ENCODE peak calls at places on chromosomes 2 and 18, in ten cellular contexts. One of them, this sample, is unnamed. For H3K9me3, the result is how much of the 10 kb centered on the place peaks cover.

GRCh38 chr18:10142496-10143160 is 228.8 kb downstream of the VAPA start:
- DNase-seq in Karpas-422: no peak
- DNase-seq in hepatocyte: no peak
- DNase-seq in endothelial cell of umbilical vein: peak
- DNase-seq in fibroblast of lung: peak
- DNase-seq in neural progenitor cell: no peak
- DNase-seq in A549: peak
- DNase-seq in PC-3: peak
- DNase-seq in mesenchymal stem cell: peak
- DNase-seq in IMR-90: peak
- DNase-seq in this sample: no peak

GRCh38 chr2:119692954-119693353 is 14.0 kb downstream of the TMEM177 start:
- DNase-seq in fibroblast of lung: no peak
- DNase-seq in neural progenitor cell: no peak
- DNase-seq in Karpas-422: no peak
- DNase-seq in A549: no peak
- DNase-seq in hepatocyte: no peak
- DNase-seq in mesenchymal stem cell: no peak
- DNase-seq in endothelial cell of umbilical vein: no peak
- DNase-seq in PC-3: no peak
- DNase-seq in IMR-90: no peak
- DNase-seq in this sample: no peak

GRCh38 chr18:74456409-74457042 is 582 bp downstream of the DIPK1C start:
- DNase-seq in PC-3: no peak
- DNase-seq in hepatocyte: no peak
- DNase-seq in IMR-90: no peak
- DNase-seq in mesenchymal stem cell: no peak
- DNase-seq in A549: no peak
- DNase-seq in fibroblast of lung: no peak
- DNase-seq in endothelial cell of umbilical vein: no peak
- DNase-seq in neural progenitor cell: peak
- DNase-seq in Karpas-422: no peak
- DNase-seq in this sample: no peak

GRCh38 chr2:128390256-128390990 is 71.8 kb upstream of the HS6ST1 start:
- DNase-seq in endothelial cell of umbilical vein: no peak
- DNase-seq in neural progenitor cell: no peak
- DNase-seq in PC-3: no peak
- DNase-seq in mesenchymal stem cell: no peak
- DNase-seq in IMR-90: no peak
- DNase-seq in A549: no peak
- DNase-seq in hepatocyte: no peak
- DNase-seq in Karpas-422: no peak
- DNase-seq in fibroblast of lung: no peak
- DNase-seq in this sample: no peak

GRCh38 chr18:50158866-50159653 is 35.9 kb downstream of the MYO5B start:
- DNase-seq in PC-3: peak
- DNase-seq in fibroblast of lung: no peak
- DNase-seq in Karpas-422: no peak
- DNase-seq in IMR-90: no peak
- DNase-seq in hepatocyte: peak
- DNase-seq in neural progenitor cell: peak
- DNase-seq in endothelial cell of umbilical vein: no peak
- DNase-seq in mesenchymal stem cell: no peak
- DNase-seq in A549: no peak
- DNase-seq in this sample: no peak

GRCh38 chr2:220619525-220620267 is 952.4 kb downstream of the EPHA4 start:
- DNase-seq in Karpas-422: no peak
- DNase-seq in fibroblast of lung: peak
- DNase-seq in endothelial cell of umbilical vein: no peak
- DNase-seq in mesenchymal stem cell: peak
- DNase-seq in hepatocyte: peak
- DNase-seq in PC-3: peak
- DNase-seq in neural progenitor cell: no peak
- DNase-seq in A549: peak
- DNase-seq in IMR-90: peak
- DNase-seq in this sample: peak

GRCh38 chr18:45687617-45688016 is 36.4 kb upstream of the SLC14A1 start:
- DNase-seq in Karpas-422: peak
- DNase-seq in IMR-90: no peak
- DNase-seq in endothelial cell of umbilical vein: no peak
- DNase-seq in A549: no peak
- DNase-seq in PC-3: no peak
- DNase-seq in hepatocyte: no peak
- DNase-seq in mesenchymal stem cell: no peak
- DNase-seq in fibroblast of lung: no peak
- DNase-seq in neural progenitor cell: no peak
- DNase-seq in this sample: no peak

GRCh38 chr2:33373986-33374385 is 102.5 kb upstream of the RASGRP3 start:
- DNase-seq in endothelial cell of umbilical vein: no peak
- DNase-seq in neural progenitor cell: no peak
- DNase-seq in IMR-90: peak
- DNase-seq in Karpas-422: no peak
- DNase-seq in PC-3: peak
- DNase-seq in hepatocyte: no peak
- DNase-seq in mesenchymal stem cell: peak
- DNase-seq in fibroblast of lung: peak
- DNase-seq in A549: peak
- DNase-seq in this sample: no peak

GRCh38 chr2:134460583-134460998 is 206.7 kb downstream of the MGAT5 start:
- DNase-seq in hepatocyte: peak
- DNase-seq in A549: peak
- DNase-seq in IMR-90: peak
- DNase-seq in fibroblast of lung: peak
- DNase-seq in Karpas-422: peak
- DNase-seq in neural progenitor cell: peak
- DNase-seq in PC-3: peak
- DNase-seq in endothelial cell of umbilical vein: peak
- DNase-seq in mesenchymal stem cell: peak
- DNase-seq in this sample: peak

GRCh38 chr2:190533175-190533967 is 1.2 kb downstream of the NEMP2 start:
- DNase-seq in neural progenitor cell: no peak
- DNase-seq in A549: no peak
- DNase-seq in mesenchymal stem cell: no peak
- DNase-seq in PC-3: no peak
- DNase-seq in hepatocyte: no peak
- DNase-seq in Karpas-422: no peak
- DNase-seq in fibroblast of lung: peak
- DNase-seq in endothelial cell of umbilical vein: no peak
- DNase-seq in IMR-90: no peak
- DNase-seq in this sample: no peak

GRCh38 chr2:96928277-96928781 is 58.1 kb downstream of the FAM178B start:
- DNase-seq in PC-3: no peak
- DNase-seq in fibroblast of lung: no peak
- DNase-seq in A549: no peak
- DNase-seq in neural progenitor cell: no peak
- DNase-seq in hepatocyte: peak
- DNase-seq in IMR-90: no peak
- DNase-seq in Karpas-422: no peak
- DNase-seq in mesenchymal stem cell: no peak
- DNase-seq in endothelial cell of umbilical vein: no peak
- DNase-seq in this sample: no peak

GRCh38 chr2:151918308-151918707 is 90.1 kb upstream of the ARL5A start:
- DNase-seq in hepatocyte: no peak
- DNase-seq in IMR-90: no peak
- DNase-seq in fibroblast of lung: no peak
- DNase-seq in mesenchymal stem cell: no peak
- DNase-seq in Karpas-422: no peak
- DNase-seq in neural progenitor cell: no peak
- DNase-seq in PC-3: no peak
- DNase-seq in A549: no peak
- DNase-seq in endothelial cell of umbilical vein: no peak
- DNase-seq in this sample: no peak

GRCh38 chr2:70716131-70716766 is 51.8 kb downstream of the ADD2 start:
- DNase-seq in mesenchymal stem cell: no peak
- DNase-seq in endothelial cell of umbilical vein: no peak
- DNase-seq in hepatocyte: no peak
- DNase-seq in PC-3: no peak
- DNase-seq in Karpas-422: no peak
- DNase-seq in neural progenitor cell: no peak
- DNase-seq in IMR-90: no peak
- DNase-seq in fibroblast of lung: no peak
- DNase-seq in A549: no peak
- DNase-seq in this sample: no peak

GRCh38 chr2:30662268-30663131 is 144.7 kb downstream of the CAPN13 start:
- DNase-seq in A549: peak
- DNase-seq in fibroblast of lung: peak
- DNase-seq in IMR-90: peak
- DNase-seq in PC-3: peak
- DNase-seq in Karpas-422: no peak
- DNase-seq in hepatocyte: peak
- DNase-seq in mesenchymal stem cell: peak
- DNase-seq in neural progenitor cell: no peak
- DNase-seq in endothelial cell of umbilical vein: no peak
- DNase-seq in this sample: no peak

GRCh38 chr2:227388537-227389011 is 825 bp upstream of the SCYGR1 start:
- DNase-seq in endothelial cell of umbilical vein: no peak
- DNase-seq in A549: peak
- DNase-seq in mesenchymal stem cell: no peak
- DNase-seq in IMR-90: peak
- DNase-seq in PC-3: peak
- DNase-seq in Karpas-422: no peak
- DNase-seq in hepatocyte: no peak
- DNase-seq in fibroblast of lung: peak
- DNase-seq in neural progenitor cell: no peak
- DNase-seq in this sample: peak

GRCh38 chr2:94873362-94874276 is 2.4 kb downstream of the TEKT4 start:
- DNase-seq in fibroblast of lung: no peak
- DNase-seq in Karpas-422: no peak
- DNase-seq in neural progenitor cell: no peak
- DNase-seq in endothelial cell of umbilical vein: no peak
- DNase-seq in hepatocyte: no peak
- DNase-seq in IMR-90: no peak
- DNase-seq in A549: no peak
- DNase-seq in mesenchymal stem cell: no peak
- DNase-seq in PC-3: no peak
- DNase-seq in this sample: no peak

DNA sequence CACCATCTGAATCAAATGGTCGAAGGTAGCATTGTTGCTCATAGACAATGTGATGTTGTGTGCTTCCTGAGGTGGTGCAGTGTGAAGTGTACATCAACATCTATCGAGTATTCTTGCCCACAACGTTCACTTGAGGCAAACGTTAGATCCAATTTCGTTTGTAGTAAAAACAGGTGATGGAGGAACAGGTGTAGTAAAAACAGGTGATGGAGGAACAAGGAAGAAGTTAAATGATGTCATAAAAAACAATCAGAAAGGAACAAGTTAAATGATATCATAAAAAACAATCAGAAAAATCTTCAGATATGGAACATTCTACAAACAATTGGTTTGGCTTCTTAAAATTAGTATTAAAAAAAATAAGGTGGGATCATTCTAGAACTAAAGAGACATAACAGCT is 11.3 kb downstream of the WDR7 start:
- DNase-seq in PC-3: no peak
- DNase-seq in endothelial cell of umbilical vein: no peak
- DNase-seq in Karpas-422: no peak
- DNase-seq in fibroblast of lung: no peak
- DNase-seq in hepatocyte: no peak
- DNase-seq in neural progenitor cell: no peak
- DNase-seq in IMR-90: no peak
- DNase-seq in A549: no peak
- DNase-seq in mesenchymal stem cell: no peak
- DNase-seq in this sample: no peak
- H3K4me2 ChIP-seq in PC-3: no peak
- H3K4me2 ChIP-seq in endothelial cell of umbilical vein: no peak
- H3K4me2 ChIP-seq in Karpas-422: no peak
- H3K4me2 ChIP-seq in fibroblast of lung: no peak
- H3K4me2 ChIP-seq in hepatocyte: no peak
- H3K4me2 ChIP-seq in neural progenitor cell: no peak
- H3K4me2 ChIP-seq in IMR-90: no peak
- H3K4me2 ChIP-seq in A549: no peak
- H3K4me2 ChIP-seq in mesenchymal stem cell: no peak
- H3K4me2 ChIP-seq in this sample: no peak

DNA sequence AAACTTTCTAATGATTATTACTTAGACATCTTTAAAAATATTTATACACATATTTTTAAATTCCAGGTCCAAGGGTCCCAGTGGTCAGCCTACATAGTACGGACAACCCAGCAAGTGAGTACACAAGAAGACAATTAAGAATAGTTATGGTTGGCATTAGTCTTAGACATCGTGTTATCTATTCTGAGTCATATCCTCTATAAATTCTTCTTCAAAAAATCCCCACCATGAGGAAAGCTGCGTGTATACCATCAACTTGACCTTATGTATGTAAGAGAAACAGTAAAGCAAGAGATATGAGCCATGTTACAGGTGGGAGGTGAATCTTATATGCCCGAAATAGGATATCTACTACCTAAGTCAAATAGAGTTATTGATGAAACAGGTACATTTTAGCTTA is 1339.8 kb downstream of the DPP10 start:
- DNase-seq in neural progenitor cell: no peak
- DNase-seq in mesenchymal stem cell: peak
- DNase-seq in IMR-90: no peak
- DNase-seq in A549: no peak
- DNase-seq in PC-3: no peak
- DNase-seq in fibroblast of lung: no peak
- DNase-seq in endothelial cell of umbilical vein: no peak
- DNase-seq in hepatocyte: no peak
- DNase-seq in Karpas-422: no peak
- DNase-seq in this sample: no peak
- H3K9me3 ChIP-seq in neural progenitor cell: under half
- H3K9me3 ChIP-seq in mesenchymal stem cell: under half
- H3K9me3 ChIP-seq in IMR-90: under half
- H3K9me3 ChIP-seq in A549: under half
- H3K9me3 ChIP-seq in PC-3: under half
- H3K9me3 ChIP-seq in fibroblast of lung: under half
- H3K9me3 ChIP-seq in endothelial cell of umbilical vein: under half
- H3K9me3 ChIP-seq in hepatocyte: under half
- H3K9me3 ChIP-seq in Karpas-422: under half
- H3K9me3 ChIP-seq in this sample: under half

DNA sequence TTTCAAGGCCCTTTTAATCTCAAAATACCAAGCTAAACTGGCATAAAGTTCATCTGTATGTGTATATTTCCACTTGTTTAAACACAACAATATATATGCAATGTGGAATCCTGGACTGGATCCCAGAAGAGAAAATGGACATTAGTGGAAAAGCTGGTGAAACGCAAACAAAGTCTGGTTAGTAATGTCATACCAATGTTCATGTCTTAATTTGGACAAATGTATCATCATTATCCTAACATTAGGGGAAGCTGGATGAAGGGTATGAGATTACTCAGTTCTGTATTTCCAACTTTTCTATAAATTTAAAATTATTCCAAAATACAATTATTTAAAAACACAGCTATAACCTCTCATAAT is 3.8 kb downstream of the SP3 start:
- DNase-seq in fibroblast of lung: peak
- DNase-seq in hepatocyte: no peak
- DNase-seq in Karpas-422: no peak
- DNase-seq in mesenchymal stem cell: no peak
- DNase-seq in IMR-90: peak
- DNase-seq in neural progenitor cell: no peak
- DNase-seq in PC-3: peak
- DNase-seq in endothelial cell of umbilical vein: no peak
- DNase-seq in A549: no peak
- DNase-seq in this sample: no peak
- H3K4me3 ChIP-seq in fibroblast of lung: peak
- H3K4me3 ChIP-seq in hepatocyte: peak
- H3K4me3 ChIP-seq in Karpas-422: peak
- H3K4me3 ChIP-seq in mesenchymal stem cell: peak
- H3K4me3 ChIP-seq in IMR-90: no peak
- H3K4me3 ChIP-seq in neural progenitor cell: peak
- H3K4me3 ChIP-seq in PC-3: peak
- H3K4me3 ChIP-seq in endothelial cell of umbilical vein: no peak
- H3K4me3 ChIP-seq in A549: peak
- H3K4me3 ChIP-seq in this sample: no peak

GRCh38 chr2:238344517-238344916 is 24.2 kb downstream of the TRAF3IP1 start:
- DNase-seq in neural progenitor cell: no peak
- DNase-seq in A549: no peak
- DNase-seq in hepatocyte: no peak
- DNase-seq in Karpas-422: no peak
- DNase-seq in mesenchymal stem cell: no peak
- DNase-seq in PC-3: no peak
- DNase-seq in endothelial cell of umbilical vein: no peak
- DNase-seq in IMR-90: peak
- DNase-seq in fibroblast of lung: peak
- DNase-seq in this sample: no peak
- H3K4me2 ChIP-seq in neural progenitor cell: no peak
- H3K4me2 ChIP-seq in A549: no peak
- H3K4me2 ChIP-seq in hepatocyte: no peak
- H3K4me2 ChIP-seq in Karpas-422: no peak
- H3K4me2 ChIP-seq in mesenchymal stem cell: no peak
- H3K4me2 ChIP-seq in PC-3: no peak
- H3K4me2 ChIP-seq in endothelial cell of umbilical vein: no peak
- H3K4me2 ChIP-seq in IMR-90: no peak
- H3K4me2 ChIP-seq in fibroblast of lung: no peak
- H3K4me2 ChIP-seq in this sample: no peak

This sample was measured in keratinocyte.